ENCODE peak calls at places on chromosomes 5 and 9, in six cellular contexts. One of them, this sample, is unnamed.
A peak's percentile ranks its signal among the peaks of the same experiment; 100 is the strongest.

GRCh38 chr5:6784481-6784880 is 71.2 kb downstream of the TENT4A start:
- DNase-seq in A673: no peak
- DNase-seq in ovary: no peak
- DNase-seq in lower lobe of right lung: no peak
- DNase-seq in cardiac muscle cell: no peak
- DNase-seq in heart right ventricle: no peak
- DNase-seq in this sample: no peak

GRCh38 chr9:108553111-108553635 is 302.6 kb downstream of the ACTL7B start:
- DNase-seq in A673: no peak
- DNase-seq in ovary: no peak
- DNase-seq in lower lobe of right lung: no peak
- DNase-seq in cardiac muscle cell: no peak
- DNase-seq in heart right ventricle: no peak
- DNase-seq in this sample: no peak

GRCh38 chr9:95341262-95342011 is 23.9 kb upstream of the FANCC start:
- DNase-seq in A673: no peak
- DNase-seq in ovary: no peak
- DNase-seq in lower lobe of right lung: no peak
- DNase-seq in cardiac muscle cell: peak; percentile 57
- DNase-seq in heart right ventricle: peak; percentile 15
- DNase-seq in this sample: no peak

GRCh38 chr5:42642006-42642405 is 114.6 kb upstream of the CCDC152 start:
- DNase-seq in A673: no peak
- DNase-seq in ovary: no peak
- DNase-seq in lower lobe of right lung: no peak
- DNase-seq in cardiac muscle cell: no peak
- DNase-seq in heart right ventricle: no peak
- DNase-seq in this sample: no peak

GRCh38 chr5:178590141-178590923 is at the start of gene COL23A1:
- DNase-seq in A673: peak; percentile 61
- DNase-seq in ovary: no peak
- DNase-seq in lower lobe of right lung: peak; percentile 68
- DNase-seq in cardiac muscle cell: peak; percentile 60
- DNase-seq in heart right ventricle: peak; percentile 75
- DNase-seq in this sample: peak; percentile 19

GRCh38 chr5:45410304-45410995 is 285.7 kb downstream of the HCN1 start:
- DNase-seq in A673: peak; percentile 87
- DNase-seq in ovary: no peak
- DNase-seq in lower lobe of right lung: no peak
- DNase-seq in cardiac muscle cell: no peak
- DNase-seq in heart right ventricle: no peak
- DNase-seq in this sample: no peak

GRCh38 chr5:146048994-146049703 is 56.2 kb downstream of the PLAC8L1 start:
- DNase-seq in A673: peak; percentile 91
- DNase-seq in ovary: no peak
- DNase-seq in lower lobe of right lung: no peak
- DNase-seq in cardiac muscle cell: peak; percentile 85
- DNase-seq in heart right ventricle: peak; percentile 56
- DNase-seq in this sample: no peak

GRCh38 chr5:15124461-15124860 is 252.9 kb upstream of the ANKH start:
- DNase-seq in A673: no peak
- DNase-seq in ovary: no peak
- DNase-seq in lower lobe of right lung: no peak
- DNase-seq in cardiac muscle cell: no peak
- DNase-seq in heart right ventricle: no peak
- DNase-seq in this sample: no peak

GRCh38 chr5:104053057-104053666 is 490.6 kb upstream of the NUDT12 start:
- DNase-seq in A673: no peak
- DNase-seq in ovary: no peak
- DNase-seq in lower lobe of right lung: no peak
- DNase-seq in cardiac muscle cell: no peak
- DNase-seq in heart right ventricle: no peak
- DNase-seq in this sample: no peak

GRCh38 chr5:59661939-59662615 is 231.4 kb downstream of the PDE4D start:
- DNase-seq in A673: no peak
- DNase-seq in ovary: no peak
- DNase-seq in lower lobe of right lung: no peak
- DNase-seq in cardiac muscle cell: peak; percentile 39
- DNase-seq in heart right ventricle: no peak
- DNase-seq in this sample: no peak

GRCh38 chr9:136204838-136205706 is at the start of gene LHX3:
- DNase-seq in A673: no peak
- DNase-seq in ovary: no peak
- DNase-seq in lower lobe of right lung: no peak
- DNase-seq in cardiac muscle cell: peak; percentile 20
- DNase-seq in heart right ventricle: no peak
- DNase-seq in this sample: peak; percentile 26

GRCh38 chr9:133683494-133684460 is 47.6 kb downstream of the DBH start:
- DNase-seq in A673: no peak
- DNase-seq in ovary: no peak
- DNase-seq in lower lobe of right lung: peak; percentile 43
- DNase-seq in cardiac muscle cell: peak; percentile 66
- DNase-seq in heart right ventricle: peak; percentile 71
- DNase-seq in this sample: peak; percentile 79

GRCh38 chr9:108620767-108621166 is 235.0 kb downstream of the ACTL7B start:
- DNase-seq in A673: no peak
- DNase-seq in ovary: no peak
- DNase-seq in lower lobe of right lung: no peak
- DNase-seq in cardiac muscle cell: peak; percentile 46
- DNase-seq in heart right ventricle: no peak
- DNase-seq in this sample: no peak

GRCh38 chr9:94147776-94148175 is 63.5 kb downstream of the PTPDC1 start:
- DNase-seq in A673: no peak
- DNase-seq in ovary: no peak
- DNase-seq in lower lobe of right lung: no peak
- DNase-seq in cardiac muscle cell: no peak
- DNase-seq in heart right ventricle: no peak
- DNase-seq in this sample: no peak

GRCh38 chr9:96644137-96644536 is 11.0 kb downstream of the PRXL2C start:
- DNase-seq in A673: no peak
- DNase-seq in ovary: no peak
- DNase-seq in lower lobe of right lung: no peak
- DNase-seq in cardiac muscle cell: no peak
- DNase-seq in heart right ventricle: no peak
- DNase-seq in this sample: no peak

GRCh38 chr5:55176176-55176818 is 3.3 kb upstream of the CDC20B start:
- DNase-seq in A673: peak; percentile 76
- DNase-seq in ovary: peak; percentile 20
- DNase-seq in lower lobe of right lung: peak; percentile 52
- DNase-seq in cardiac muscle cell: peak; percentile 9
- DNase-seq in heart right ventricle: no peak
- DNase-seq in this sample: no peak

GRCh38 chr9:112570731-112571167 is 84.1 kb downstream of the KIAA1958 start:
- DNase-seq in A673: peak; percentile 70
- DNase-seq in ovary: peak; percentile 69
- DNase-seq in lower lobe of right lung: no peak
- DNase-seq in cardiac muscle cell: no peak
- DNase-seq in heart right ventricle: no peak
- DNase-seq in this sample: no peak

GRCh38 chr5:136563489-136563888 is 198.1 kb upstream of the TRPC7 start:
- DNase-seq in A673: no peak
- DNase-seq in ovary: no peak
- DNase-seq in lower lobe of right lung: no peak
- DNase-seq in cardiac muscle cell: no peak
- DNase-seq in heart right ventricle: no peak
- DNase-seq in this sample: peak; percentile 33

GRCh38 chr5:125409101-125409495 is 662.7 kb upstream of the ZNF608 start:
- DNase-seq in A673: peak; percentile 39
- DNase-seq in ovary: no peak
- DNase-seq in lower lobe of right lung: no peak
- DNase-seq in cardiac muscle cell: peak; percentile 38
- DNase-seq in heart right ventricle: no peak
- DNase-seq in this sample: no peak

GRCh38 chr5:93620487-93621339 is 37.7 kb downstream of the NR2F1 start:
- DNase-seq in A673: peak; percentile 76
- DNase-seq in ovary: peak; percentile 59
- DNase-seq in lower lobe of right lung: peak; percentile 78
- DNase-seq in cardiac muscle cell: peak; percentile 69
- DNase-seq in heart right ventricle: peak; percentile 45
- DNase-seq in this sample: peak; percentile 63

GRCh38 chr9:105656131-105656921 is 5.9 kb upstream of the TAL2 start:
- DNase-seq in A673: peak; percentile 15
- DNase-seq in ovary: peak; percentile 36
- DNase-seq in lower lobe of right lung: no peak
- DNase-seq in cardiac muscle cell: no peak
- DNase-seq in heart right ventricle: peak; percentile 5
- DNase-seq in this sample: no peak

GRCh38 chr5:59130441-59130840 is 547.6 kb downstream of the RAB3C start:
- DNase-seq in A673: no peak
- DNase-seq in ovary: no peak
- DNase-seq in lower lobe of right lung: no peak
- DNase-seq in cardiac muscle cell: peak; percentile 73
- DNase-seq in heart right ventricle: no peak
- DNase-seq in this sample: no peak

GRCh38 chr9:2082802-2083201 is 67.7 kb downstream of the SMARCA2 start:
- DNase-seq in A673: no peak
- DNase-seq in ovary: no peak
- DNase-seq in lower lobe of right lung: no peak
- DNase-seq in cardiac muscle cell: no peak
- DNase-seq in heart right ventricle: no peak
- DNase-seq in this sample: no peak
- H3K4me1 ChIP-seq in A673: peaks cover 8% of the 10 kb centered on the region
- H3K4me1 ChIP-seq in ovary: no peaks in the 10 kb centered on the region
- H3K4me1 ChIP-seq in lower lobe of right lung: no peaks in the 10 kb centered on the region
- H3K4me1 ChIP-seq in cardiac muscle cell: no peaks in the 10 kb centered on the region
- H3K4me1 ChIP-seq in heart right ventricle: peaks cover 6% of the 10 kb centered on the region
- H3K4me1 ChIP-seq in this sample: no peaks in the 10 kb centered on the region

DNA sequence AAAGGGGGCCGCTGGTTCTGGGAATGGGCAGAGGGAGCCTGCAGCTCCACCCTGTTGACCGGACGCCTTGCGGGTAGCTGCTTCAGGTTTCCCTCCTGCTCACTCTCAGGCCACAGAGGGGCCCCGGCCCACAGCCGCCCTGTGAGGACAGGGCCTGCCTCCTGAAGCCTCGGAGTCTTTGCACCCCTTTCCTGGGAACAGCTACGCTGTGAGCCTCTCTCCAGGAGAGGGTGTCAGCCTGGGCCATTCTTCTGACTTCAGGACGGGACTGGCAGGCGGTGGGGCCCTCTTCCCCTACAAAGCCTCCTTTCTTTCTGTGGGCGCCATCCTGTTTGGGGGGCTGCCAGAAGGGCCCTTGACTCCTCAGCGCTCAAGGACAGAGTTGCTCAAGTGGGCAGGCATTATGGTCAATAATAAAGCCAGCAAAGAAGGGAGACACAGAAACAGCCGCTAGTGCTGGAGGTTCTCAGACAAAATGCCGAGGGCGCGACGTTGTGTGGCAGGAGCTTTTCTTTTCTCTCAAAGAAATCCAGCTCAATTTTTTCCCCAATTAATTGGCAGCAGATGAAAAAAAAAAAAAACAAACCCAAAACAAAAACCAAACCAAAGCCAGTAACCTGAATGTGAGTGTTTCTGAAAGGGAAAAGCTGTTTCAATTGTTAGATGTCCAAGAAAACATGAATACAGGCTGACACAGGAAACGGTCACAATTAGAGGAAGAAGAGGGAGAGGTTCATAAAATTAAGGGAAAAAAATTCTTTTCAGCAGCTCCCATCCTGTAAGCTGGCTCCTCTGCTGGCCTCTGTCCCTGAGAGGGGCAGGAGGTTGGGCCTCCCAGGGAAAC is 12.8 kb upstream of the SLC25A51 start:
- DNase-seq in A673: no peak
- DNase-seq in ovary: peak; percentile 49
- DNase-seq in lower lobe of right lung: no peak
- DNase-seq in cardiac muscle cell: no peak
- DNase-seq in heart right ventricle: no peak
- DNase-seq in this sample: no peak
- H3K36me3 ChIP-seq in A673: peaks cover 3% of the 10 kb centered on the region
- H3K36me3 ChIP-seq in ovary: no peaks in the 10 kb centered on the region
- H3K36me3 ChIP-seq in lower lobe of right lung: peaks cover 20% of the 10 kb centered on the region
- H3K36me3 ChIP-seq in cardiac muscle cell: peaks cover 2% of the 10 kb centered on the region
- H3K36me3 ChIP-seq in heart right ventricle: peaks cover 10% of the 10 kb centered on the region
- H3K36me3 ChIP-seq in this sample: no peaks in the 10 kb centered on the region

DNA sequence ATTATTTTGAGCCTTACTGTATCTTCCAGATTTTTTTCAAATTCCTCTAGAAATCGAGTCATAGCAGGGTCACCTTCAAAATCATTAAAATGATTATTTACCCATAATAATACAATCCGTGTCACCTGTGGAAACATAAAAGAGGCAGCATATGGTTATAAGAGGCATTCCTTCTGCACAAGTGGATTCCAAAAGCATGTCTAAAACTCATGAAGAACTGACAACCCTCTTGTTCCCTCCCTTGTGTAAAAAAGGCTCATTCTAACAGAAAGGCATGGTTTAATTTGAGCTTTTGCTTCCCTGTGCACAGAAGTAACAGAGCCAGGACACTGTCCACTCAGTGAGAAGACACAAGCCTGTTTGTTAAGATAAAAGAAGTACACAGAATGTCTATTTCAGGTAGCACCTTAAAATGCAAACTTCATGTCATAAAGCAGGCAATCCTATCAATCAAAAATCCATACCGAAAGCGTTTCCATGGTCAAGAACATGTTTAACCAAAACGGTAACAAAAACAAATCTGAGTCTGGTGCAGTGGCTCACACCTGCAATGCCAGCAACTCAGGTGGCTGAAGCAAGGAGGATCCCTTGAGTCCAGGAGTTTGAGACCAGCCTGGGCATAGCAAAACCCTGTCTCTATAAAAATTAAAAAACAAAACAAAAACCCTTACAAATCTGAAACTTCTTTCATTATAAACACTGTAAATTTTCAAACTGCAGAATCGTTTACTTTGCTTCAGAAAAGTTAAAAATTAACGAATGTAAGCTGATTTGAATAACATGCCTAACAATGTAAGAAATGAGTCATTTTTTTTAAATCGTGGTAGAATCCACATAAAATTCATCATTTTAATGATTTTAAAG is 139.3 kb downstream of the RAPGEF6 start:
- DNase-seq in A673: no peak
- DNase-seq in ovary: no peak
- DNase-seq in lower lobe of right lung: no peak
- DNase-seq in cardiac muscle cell: no peak
- DNase-seq in heart right ventricle: no peak
- DNase-seq in this sample: no peak
- H3K27ac ChIP-seq in A673: no peak overlapping the region
- H3K27ac ChIP-seq in ovary: no peak overlapping the region
- H3K27ac ChIP-seq in lower lobe of right lung: no peak overlapping the region
- H3K27ac ChIP-seq in cardiac muscle cell: no peak overlapping the region
- H3K27ac ChIP-seq in heart right ventricle: no peak overlapping the region
- H3K27ac ChIP-seq in this sample: no peak overlapping the region

GRCh38 chr5:142815469-142815868 is 45.3 kb downstream of the ARHGAP26 start:
- DNase-seq in A673: no peak
- DNase-seq in ovary: no peak
- DNase-seq in lower lobe of right lung: no peak
- DNase-seq in cardiac muscle cell: no peak
- DNase-seq in heart right ventricle: no peak
- DNase-seq in this sample: no peak

GRCh38 chr5:142811840-142812557 is 41.8 kb downstream of the ARHGAP26 start:
- DNase-seq in A673: no peak
- DNase-seq in ovary: no peak
- DNase-seq in lower lobe of right lung: no peak
- DNase-seq in cardiac muscle cell: no peak
- DNase-seq in heart right ventricle: no peak
- DNase-seq in this sample: no peak

GRCh38 chr5:142814122-142814521 is 43.9 kb downstream of the ARHGAP26 start:
- DNase-seq in A673: no peak
- DNase-seq in ovary: no peak
- DNase-seq in lower lobe of right lung: no peak
- DNase-seq in cardiac muscle cell: peak; percentile 43
- DNase-seq in heart right ventricle: no peak
- DNase-seq in this sample: no peak

GRCh38 chr5:142810891-142811290 is 40.7 kb downstream of the ARHGAP26 start:
- DNase-seq in A673: no peak
- DNase-seq in ovary: no peak
- DNase-seq in lower lobe of right lung: no peak
- DNase-seq in cardiac muscle cell: no peak
- DNase-seq in heart right ventricle: no peak
- DNase-seq in this sample: no peak

GRCh38 chr5:142813208-142813607 is 43.0 kb downstream of the ARHGAP26 start:
- DNase-seq in A673: no peak
- DNase-seq in ovary: no peak
- DNase-seq in lower lobe of right lung: no peak
- DNase-seq in cardiac muscle cell: no peak
- DNase-seq in heart right ventricle: no peak
- DNase-seq in this sample: no peak
- H3K4me1 ChIP-seq in A673: peaks cover 32% of the 10 kb centered on the region
- H3K4me1 ChIP-seq in ovary: peaks cover 2% of the 10 kb centered on the region
- H3K4me1 ChIP-seq in lower lobe of right lung: peaks cover 95% of the 10 kb centered on the region
- H3K4me1 ChIP-seq in cardiac muscle cell: peaks cover 11% of the 10 kb centered on the region
- H3K4me1 ChIP-seq in heart right ventricle: peaks cover 80% of the 10 kb centered on the region
- H3K4me1 ChIP-seq in this sample: no peaks in the 10 kb centered on the region